ENCODE peak calls at places on chromosomes 12 and 14, in nine cellular contexts. N is cerebellar nuclear complex; M is non-pigmented ciliary epithelial cell; G is kidney glomerular epithelial cell; X is progenitor cell of endocrine pancreas; Y is WTC11; O is NCI-H1105; C is SK-N-SH; E is CD8-positive, alpha-beta T cell. Z is an unnamed sample.

GRCh38 chr14:71187633-71188356 is 280.5 kb downstream of the PCNX1 start:
- DNase-seq in N (no peak), M (no peak), G (no peak), X (no peak), Y (no peak), O (no peak), C (no peak), E (no peak), Z (no peak)

GRCh38 chr12:123660328-123660727 is 10.6 kb upstream of the TCTN2 start:
- DNase-seq in N (no peak), M (peak; percentile 73), G (peak; percentile 14), X (no peak), Y (no peak), O (no peak), C (no peak), E (no peak), Z (no peak)

GRCh38 chr12:54431911-54432814 is 13.1 kb upstream of the ITGA5 start:
- DNase-seq in N (no peak), M (no peak), G (no peak), X (no peak), Y (peak; percentile 60), O (no peak), C (no peak), E (no peak), Z (peak; percentile 55)

GRCh38 chr14:56964885-56965284 is 154.6 kb upstream of the OTX2 start:
- DNase-seq in N (no peak), M (no peak), G (no peak), X (no peak), Y (no peak), O (no peak), C (no peak), E (no peak), Z (no peak)

GRCh38 chr14:60051690-60052324 is 39.9 kb upstream of the PCNX4 start:
- DNase-seq in N (no peak), M (no peak), G (no peak), X (no peak), Y (no peak), O (no peak), C (no peak), E (peak; percentile 57), Z (no peak)

GRCh38 chr12:88562846-88563582 is 17.3 kb downstream of the KITLG start:
- DNase-seq in N (no peak), M (no peak), G (no peak), X (no peak), Y (no peak), O (no peak), C (no peak), E (no peak), Z (no peak)

GRCh38 chr12:14239350-14239934 is 126.0 kb upstream of the ATF7IP start:
- DNase-seq in N (no peak), M (no peak), G (peak; percentile 32), X (no peak), Y (peak; percentile 34), O (no peak), C (peak; percentile 45), E (peak; percentile 64), Z (peak; percentile 52)

GRCh38 chr14:47240755-47241437 is 434.5 kb downstream of the MDGA2 start:
- DNase-seq in N (no peak), M (no peak), G (no peak), X (no peak), Y (no peak), O (no peak), C (no peak), E (no peak), Z (no peak)

GRCh38 chr12:29521951-29522350 is 24.5 kb upstream of the OVCH1 start:
- DNase-seq in N (no peak), M (peak; percentile 60), G (no peak), X (no peak), Y (no peak), O (no peak), C (no peak), E (no peak), Z (no peak)

GRCh38 chr14:87698496-87698895 is 294.5 kb downstream of the GALC start:
- DNase-seq in N (no peak), M (no peak), G (peak; percentile 7), X (no peak), Y (no peak), O (no peak), C (no peak), E (no peak), Z (no peak)

GRCh38 chr12:101414533-101415119 is 7.1 kb upstream of the ARL1 start:
- DNase-seq in N (peak; percentile 7), M (peak; percentile 26), G (peak; percentile 51), X (no peak), Y (peak; percentile 15), O (peak; percentile 29), C (peak; percentile 52), E (no peak), Z (peak; percentile 59)

GRCh38 chr12:71503579-71504470 is 64.2 kb downstream of the LGR5 start:
- DNase-seq in N (no peak), M (no peak), G (no peak), X (no peak), Y (no peak), O (peak; percentile 1), C (no peak), E (no peak), Z (no peak)

GRCh38 chr14:93245764-93246420 is 38.8 kb downstream of the UBR7 start:
- DNase-seq in N (no peak), M (no peak), G (no peak), X (no peak), Y (no peak), O (no peak), C (no peak), E (no peak), Z (no peak)

GRCh38 chr14:102238131-102238530 is 66.8 kb downstream of the MOK start:
- DNase-seq in N (no peak), M (no peak), G (no peak), X (no peak), Y (no peak), O (no peak), C (no peak), E (no peak), Z (no peak)